ENCODE peak calls at places on chromosome 2, in six cellular contexts. M is HFF-Myc, S is foreskin fibroblast, T is GM12864, N is left lung, G is mucosa of descending colon. E is an unnamed sample.

GRCh38 chr2:22929998-22930397 is 455.0 kb upstream of the KLHL29 start:
- DNase-seq in M (no peak), T (no peak), G (no peak), N (no peak), S (no peak), E (no peak)

GRCh38 chr2:22281033-22281432 is 1103.9 kb upstream of the KLHL29 start:
- DNase-seq in M (no peak), S (no peak), N (no peak), T (no peak), G (no peak), E (no peak)

GRCh38 chr2:180618570-180618969 is 361.8 kb upstream of the UBE2E3 start:
- DNase-seq in N (no peak), T (no peak), G (no peak), M (peak), S (peak), E (no peak)

GRCh38 chr2:237359894-237360780 is 53.8 kb downstream of the COL6A3 start:
- DNase-seq in S (no peak), G (no peak), T (no peak), M (no peak), N (no peak), E (no peak)

GRCh38 chr2:190179754-190180312 is 117.3 kb upstream of the MSTN start:
- DNase-seq in S (no peak), T (no peak), G (no peak), N (no peak), M (no peak), E (peak)

GRCh38 chr2:20593072-20594034 is 57.5 kb downstream of the HS1BP3 start:
- DNase-seq in M (no peak), T (no peak), G (no peak), S (peak), N (peak), E (no peak)

GRCh38 chr2:217710218-217710565 is 292.6 kb downstream of the TNS1 start:
- DNase-seq in G (no peak), S (no peak), M (no peak), N (no peak), T (no peak), E (no peak)

GRCh38 chr2:20350105-20350712 is 435 bp downstream of the PUM2 start:
- DNase-seq in S (no peak), N (no peak), G (peak), M (no peak), T (no peak), E (peak)

GRCh38 chr2:150410809-150411208 is 76.7 kb downstream of the RND3 start:
- DNase-seq in S (peak), N (no peak), M (no peak), T (no peak), G (no peak), E (no peak)

GRCh38 chr2:188979119-188979729 is 5.1 kb downstream of the COL3A1 start:
- DNase-seq in N (no peak), G (no peak), S (no peak), T (no peak), M (no peak), E (no peak)

GRCh38 chr2:47119001-47119400 is 36.1 kb downstream of the STPG4 start:
- DNase-seq in G (no peak), M (peak), T (no peak), S (peak), N (no peak), E (no peak)

GRCh38 chr2:191327484-191327883 is 82.3 kb downstream of the MYO1B start:
- DNase-seq in S (no peak), T (no peak), G (no peak), N (no peak), M (no peak), E (no peak)

GRCh38 chr2:144938308-144938709 is 418.4 kb upstream of the ZEB2 start:
- DNase-seq in M (no peak), S (peak), T (no peak), N (no peak), G (no peak), E (no peak)

GRCh38 chr2:134405641-134406081 is 151.8 kb downstream of the MGAT5 start:
- DNase-seq in N (no peak), S (peak), G (no peak), T (no peak), M (no peak), E (no peak)

GRCh38 chr2:222882484-222882928 is 21.7 kb downstream of the ACSL3 start:
- DNase-seq in S (no peak), N (no peak), G (no peak), T (no peak), M (no peak), E (no peak)

GRCh38 chr2:218671077-218671653 is 637 bp downstream of the RNF25 start:
- DNase-seq in N (no peak), T (no peak), G (no peak), M (no peak), S (no peak), E (no peak)

GRCh38 chr2:30236591-30237245 is 5.4 kb downstream of the LBH start:
- DNase-seq in T (no peak), N (peak), S (no peak), M (no peak), G (no peak), E (no peak)

GRCh38 chr2:43070039-43070438 is 156.4 kb downstream of the ZFP36L2 start:
- DNase-seq in T (no peak), S (no peak), N (no peak), M (no peak), G (no peak), E (no peak)

GRCh38 chr2:46174559-46175170 is 122.5 kb upstream of the EPAS1 start:
- DNase-seq in M (no peak), G (no peak), T (no peak), S (no peak), N (no peak), E (no peak)

GRCh38 chr2:14828223-14828622 is 195.7 kb downstream of the LRATD1 start:
- DNase-seq in S (no peak), M (no peak), T (no peak), G (no peak), N (no peak), E (no peak)

GRCh38 chr2:159137511-159138101 is 148.9 kb downstream of the WDSUB1 start:
- DNase-seq in S (no peak), M (no peak), N (no peak), T (no peak), G (no peak), E (no peak)

GRCh38 chr2:178579006-178579405 is 98.7 kb downstream of the PLEKHA3 start:
- DNase-seq in S (no peak), N (no peak), G (no peak), T (no peak), M (peak), E (no peak)

GRCh38 chr2:60426341-60426740 is 127.1 kb downstream of the BCL11A start:
- DNase-seq in G (no peak), S (no peak), T (no peak), M (no peak), N (no peak), E (no peak)

GRCh38 chr2:52260904-52261303 is 1229.0 kb upstream of the NRXN1 start:
- DNase-seq in T (no peak), N (no peak), S (peak), G (no peak), M (no peak), E (no peak)

GRCh38 chr2:147174824-147175254 is 670.0 kb upstream of the ACVR2A start:
- DNase-seq in S (no peak), N (no peak), M (no peak), T (no peak), G (no peak), E (no peak)

GRCh38 chr2:112056626-112056987 is 1.5 kb downstream of the TMEM87B start:
- DNase-seq in G (no peak), T (no peak), N (no peak), M (no peak), S (no peak), E (no peak)

GRCh38 chr2:46257476-46257875 is 39.7 kb upstream of the EPAS1 start:
- DNase-seq in N (no peak), G (no peak), S (peak), T (no peak), M (peak), E (no peak)

GRCh38 chr2:210630904-210631560 is 74.6 kb downstream of the CPS1 start:
- DNase-seq in S (no peak), N (no peak), T (no peak), G (no peak), M (no peak), E (no peak)

GRCh38 chr2:65746919-65747678 is 314.7 kb upstream of the SPRED2 start:
- DNase-seq in M (no peak), G (no peak), S (peak), T (no peak), N (no peak), E (no peak)

GRCh38 chr2:37230581-37230980 is 815 bp downstream of the CEBPZ start:
- DNase-seq in M (no peak), T (no peak), G (no peak), S (no peak), N (no peak), E (no peak)

GRCh38 chr2:20622296-20622686 is 28.6 kb downstream of the HS1BP3 start:
- DNase-seq in S (no peak), G (no peak), M (no peak), T (no peak), N (peak), E (no peak)

GRCh38 chr2:28621172-28622100 is 125.6 kb downstream of the PLB1 start:
- DNase-seq in M (peak), S (peak), G (peak), N (peak), T (no peak), E (peak)
- TF ChIP-seq CTCF in M (peak), S (peak), G (peak), N (no peak), T (no peak), E (peak)

DNA sequence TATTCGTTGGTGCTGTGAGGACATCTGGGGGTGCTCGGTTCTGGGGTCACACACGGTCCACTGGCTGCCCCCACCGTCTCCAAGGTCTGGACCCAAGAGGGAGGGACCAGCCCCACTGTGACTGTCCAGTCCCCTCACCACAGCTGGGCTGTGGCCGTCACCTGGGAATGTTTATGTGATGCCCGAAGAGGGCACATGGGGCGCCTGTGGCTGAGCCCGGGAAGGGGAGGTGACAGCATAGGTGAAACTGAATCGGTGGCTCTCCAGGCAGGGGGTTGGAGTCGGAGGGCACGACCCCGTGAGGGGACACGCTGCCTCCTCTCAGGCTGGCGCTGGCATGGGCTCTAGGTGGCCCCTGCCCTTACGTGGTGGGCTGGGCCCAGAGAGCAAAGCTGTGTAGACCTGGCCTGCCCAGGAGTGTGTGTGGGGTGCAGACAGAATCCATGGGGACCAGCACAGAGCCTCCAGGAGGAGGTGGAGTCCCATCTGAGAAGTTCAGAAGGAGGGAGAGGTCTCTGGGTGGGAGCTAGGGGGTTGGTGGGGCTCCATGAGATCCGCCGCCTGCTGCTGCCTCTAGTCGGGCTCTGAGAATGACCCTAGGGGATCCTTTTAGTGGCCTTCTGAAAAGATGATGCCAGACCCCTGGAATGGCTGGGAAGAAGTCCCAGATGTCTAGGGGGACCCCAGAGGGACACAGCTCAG is 1.8 kb downstream of the BOK start:
- DNase-seq in T (no peak), S (no peak), M (no peak), N (no peak), G (peak), E (no peak)
- TF ChIP-seq CTCF in T (no peak), S (no peak), M (no peak), N (no peak), G (no peak), E (no peak)

DNA sequence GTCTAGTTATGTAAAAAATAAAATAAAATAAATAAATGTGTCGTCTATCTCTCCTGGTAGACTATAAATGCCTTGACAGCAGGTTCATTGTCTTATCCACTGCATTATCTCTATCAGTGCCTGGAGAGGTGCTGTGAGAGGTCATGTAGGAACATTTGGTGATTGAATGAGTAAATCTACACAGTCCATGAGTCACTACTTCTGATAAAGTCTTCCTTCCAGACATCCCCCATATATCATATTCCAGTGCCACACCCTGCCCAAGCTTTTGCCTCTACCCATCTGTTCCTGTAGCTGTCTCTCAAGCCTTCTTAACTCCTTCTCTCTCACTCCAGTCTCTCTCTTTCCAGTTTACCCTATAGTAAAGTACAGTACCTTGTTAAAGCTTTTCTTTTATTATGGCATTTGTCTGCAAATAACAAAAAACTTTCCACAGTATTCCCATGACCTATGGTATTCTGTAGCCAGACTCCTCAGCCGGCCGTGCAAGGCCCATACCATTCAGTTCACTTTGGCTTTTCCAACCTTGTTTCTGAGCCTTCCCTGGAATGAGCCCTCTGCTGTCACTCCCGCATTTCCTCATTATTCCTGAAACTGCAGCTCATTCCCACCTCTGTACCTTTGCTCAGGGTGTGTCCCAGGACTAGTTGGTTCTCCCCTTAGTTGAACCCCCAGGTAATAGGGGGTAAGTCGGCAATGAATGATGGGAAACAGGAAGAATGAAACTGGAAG is 37.5 kb downstream of the ANXA4 start:
- DNase-seq in G (no peak), M (no peak), T (no peak), S (no peak), N (no peak), E (no peak)
- TF ChIP-seq CTCF in G (no peak), M (no peak), T (no peak), S (no peak), N (no peak), E (no peak)

GRCh38 chr2:166117491-166117890 is 10.3 kb downstream of the SCN1A start:
- DNase-seq in T (no peak), N (no peak), G (no peak), S (peak), M (no peak), E (no peak)
- TF ChIP-seq CTCF in T (no peak), N (no peak), G (no peak), S (no peak), M (no peak), E (no peak)

E was measured in GM13976.